ENCODE peak calls at places on chromosomes 1 and 21, in five cellular contexts. One of them, this sample, is unnamed.

GRCh38 chr1:203117611-203118575 is 9.6 kb upstream of the ADORA1 start:
- DNase-seq in hippocampal formation: peak; percentile 67
- DNase-seq in T-helper 17 cell: no peak
- DNase-seq in EL: peak; percentile 68
- DNase-seq in RPMI7951: peak; percentile 57
- DNase-seq in this sample: peak; percentile 12

GRCh38 chr1:217605390-217605789 is 25.5 kb downstream of the GPATCH2 start:
- DNase-seq in EL: no peak
- DNase-seq in T-helper 17 cell: no peak
- DNase-seq in hippocampal formation: no peak
- DNase-seq in RPMI7951: no peak
- DNase-seq in this sample: no peak

GRCh38 chr1:62058951-62059350 is 135.7 kb upstream of the L1TD1 start:
- DNase-seq in RPMI7951: no peak
- DNase-seq in hippocampal formation: no peak
- DNase-seq in T-helper 17 cell: no peak
- DNase-seq in EL: no peak
- DNase-seq in this sample: no peak

GRCh38 chr21:44461438-44462089 is 6.3 kb downstream of the LRRC3 start:
- DNase-seq in T-helper 17 cell: no peak
- DNase-seq in EL: peak; percentile 13
- DNase-seq in RPMI7951: no peak
- DNase-seq in hippocampal formation: no peak
- DNase-seq in this sample: no peak

GRCh38 chr1:1219341-1219740 is 5.4 kb upstream of the TNFRSF4 start:
- DNase-seq in EL: no peak
- DNase-seq in hippocampal formation: no peak
- DNase-seq in T-helper 17 cell: no peak
- DNase-seq in RPMI7951: no peak
- DNase-seq in this sample: no peak

GRCh38 chr1:233094269-233094668 is 143.9 kb downstream of the NTPCR start:
- DNase-seq in hippocampal formation: no peak
- DNase-seq in EL: no peak
- DNase-seq in T-helper 17 cell: no peak
- DNase-seq in RPMI7951: no peak
- DNase-seq in this sample: no peak

GRCh38 chr1:195141294-195141693 is 1466.9 kb downstream of the KCNT2 start:
- DNase-seq in RPMI7951: no peak
- DNase-seq in EL: no peak
- DNase-seq in hippocampal formation: no peak
- DNase-seq in T-helper 17 cell: no peak
- DNase-seq in this sample: no peak

GRCh38 chr1:153679337-153680119 is 1.0 kb downstream of the NPR1 start:
- DNase-seq in EL: peak; percentile 23
- DNase-seq in hippocampal formation: no peak
- DNase-seq in T-helper 17 cell: peak; percentile 17
- DNase-seq in RPMI7951: no peak
- DNase-seq in this sample: no peak

GRCh38 chr1:23129846-23130245 is 38.8 kb downstream of the LUZP1 start:
- DNase-seq in RPMI7951: no peak
- DNase-seq in hippocampal formation: no peak
- DNase-seq in T-helper 17 cell: no peak
- DNase-seq in EL: peak; percentile 40
- DNase-seq in this sample: no peak

GRCh38 chr1:82695443-82695842 is 894.7 kb downstream of the ADGRL2 start:
- DNase-seq in RPMI7951: no peak
- DNase-seq in hippocampal formation: no peak
- DNase-seq in T-helper 17 cell: no peak
- DNase-seq in EL: no peak
- DNase-seq in this sample: no peak

GRCh38 chr1:20588634-20589225 is at the start of gene CDA:
- DNase-seq in hippocampal formation: no peak
- DNase-seq in EL: no peak
- DNase-seq in RPMI7951: peak; percentile 52
- DNase-seq in T-helper 17 cell: no peak
- DNase-seq in this sample: no peak

GRCh38 chr21:32257952-32258785 is 20.7 kb downstream of the MIS18A start:
- DNase-seq in hippocampal formation: peak; percentile 65
- DNase-seq in RPMI7951: peak; percentile 75
- DNase-seq in T-helper 17 cell: peak; percentile 12
- DNase-seq in EL: peak; percentile 75
- DNase-seq in this sample: peak; percentile 8

GRCh38 chr1:17168480-17168878 is 36.4 kb upstream of the PADI1 start:
- DNase-seq in RPMI7951: peak; percentile 89
- DNase-seq in hippocampal formation: no peak
- DNase-seq in EL: peak; percentile 92
- DNase-seq in T-helper 17 cell: no peak
- DNase-seq in this sample: no peak

GRCh38 chr1:2628933-2629626 is 3.7 kb downstream of the MMEL1 start:
- DNase-seq in T-helper 17 cell: no peak
- DNase-seq in RPMI7951: no peak
- DNase-seq in hippocampal formation: no peak
- DNase-seq in EL: no peak
- DNase-seq in this sample: no peak

GRCh38 chr1:216742625-216743024 is 19.4 kb upstream of the ESRRG start:
- DNase-seq in T-helper 17 cell: no peak
- DNase-seq in EL: peak; percentile 3
- DNase-seq in hippocampal formation: no peak
- DNase-seq in RPMI7951: no peak
- DNase-seq in this sample: no peak

GRCh38 chr21:41932576-41933258 is 21.1 kb downstream of the C2CD2 start:
- DNase-seq in hippocampal formation: no peak
- DNase-seq in EL: peak; percentile 70
- DNase-seq in RPMI7951: peak; percentile 87
- DNase-seq in T-helper 17 cell: no peak
- DNase-seq in this sample: no peak

GRCh38 chr1:208177656-208178055 is 66.5 kb downstream of the PLXNA2 start:
- DNase-seq in RPMI7951: no peak
- DNase-seq in EL: no peak
- DNase-seq in T-helper 17 cell: no peak
- DNase-seq in hippocampal formation: no peak
- DNase-seq in this sample: no peak

GRCh38 chr1:40838980-40839942 is 22.9 kb downstream of the CITED4 start:
- DNase-seq in T-helper 17 cell: no peak
- DNase-seq in RPMI7951: no peak
- DNase-seq in EL: no peak
- DNase-seq in hippocampal formation: no peak
- DNase-seq in this sample: no peak

GRCh38 chr1:230251644-230252191 is 174.4 kb downstream of the PGBD5 start:
- DNase-seq in T-helper 17 cell: no peak
- DNase-seq in EL: no peak
- DNase-seq in hippocampal formation: no peak
- DNase-seq in RPMI7951: no peak
- DNase-seq in this sample: no peak

GRCh38 chr21:41761211-41762181 is 5.4 kb downstream of the RIPK4 start:
- DNase-seq in T-helper 17 cell: no peak
- DNase-seq in hippocampal formation: no peak
- DNase-seq in RPMI7951: peak; percentile 99
- DNase-seq in EL: peak; percentile 86
- DNase-seq in this sample: no peak

GRCh38 chr21:42580793-42581201 is 67.1 kb downstream of the SLC37A1 start:
- DNase-seq in RPMI7951: no peak
- DNase-seq in hippocampal formation: no peak
- DNase-seq in EL: no peak
- DNase-seq in T-helper 17 cell: no peak
- DNase-seq in this sample: no peak

GRCh38 chr21:26100573-26100972 is 70.0 kb downstream of the APP start:
- DNase-seq in hippocampal formation: no peak
- DNase-seq in RPMI7951: no peak
- DNase-seq in EL: no peak
- DNase-seq in T-helper 17 cell: no peak
- DNase-seq in this sample: no peak

GRCh38 chr1:87204441-87204840 is 124.2 kb upstream of the LMO4 start:
- DNase-seq in hippocampal formation: no peak
- DNase-seq in EL: no peak
- DNase-seq in RPMI7951: no peak
- DNase-seq in T-helper 17 cell: no peak
- DNase-seq in this sample: no peak